ENCODE peak calls at places on chromosomes 11 and 22, in four cellular contexts. S is stimulated activated CD4-positive, alpha-beta T cell treated with anti-CD3 and anti-CD28 coated beads, Interleukin-15, amount 100 ng/mL, for 1 hour; U is HTR-8/SVneo; Z is glutamatergic neuron. X is an unnamed sample.

GRCh38 chr22:37133304-37134018 is 16.3 kb downstream of the IL2RB start:
- DNase-seq in S (no peak), U (no peak), Z (no peak), X (no peak)

GRCh38 chr22:18000441-18001039 is 23.8 kb downstream of the MICAL3 start:
- DNase-seq in S (no peak), U (peak), Z (peak), X (no peak)

GRCh38 chr11:76107946-76108345 is 98.4 kb downstream of the WNT11 start:
- DNase-seq in S (no peak), U (no peak), Z (no peak), X (no peak)

GRCh38 chr22:28976588-28976987 is 85.0 kb downstream of the C22orf31 start:
- DNase-seq in S (no peak), U (peak), Z (no peak), X (no peak)

GRCh38 chr11:16969010-16970004 is 44.9 kb downstream of the PLEKHA7 start:
- DNase-seq in S (no peak), U (no peak), Z (no peak), X (no peak)

GRCh38 chr11:74860743-74861142 is 88.1 kb downstream of the XRRA1 start:
- DNase-seq in S (no peak), U (no peak), Z (no peak), X (no peak)

GRCh38 chr22:49396817-49397216 is 430.9 kb downstream of the BRD1 start:
- DNase-seq in S (no peak), U (no peak), Z (no peak), X (peak)

GRCh38 chr11:12540075-12540685 is 134.0 kb upstream of the TEAD1 start:
- DNase-seq in S (no peak), U (no peak), Z (no peak), X (no peak)

GRCh38 chr22:24104307-24105017 is 76.8 kb upstream of the SUSD2 start:
- DNase-seq in S (no peak), U (no peak), Z (no peak), X (peak)

GRCh38 chr11:44000731-44001130 is 47.0 kb upstream of the ACCSL start:
- DNase-seq in S (no peak), U (no peak), Z (no peak), X (no peak)

GRCh38 chr11:119054418-119054817 is 2.6 kb downstream of the HYOU1 start:
- DNase-seq in S (no peak), U (no peak), Z (no peak), X (no peak)

GRCh38 chr11:45921561-45922424 is 663 bp upstream of the LARGE2 start:
- DNase-seq in S (no peak), U (no peak), Z (no peak), X (no peak)

GRCh38 chr11:64477675-64478074 is 113.3 kb upstream of the SLC22A12 start:
- DNase-seq in S (no peak), U (no peak), Z (no peak), X (no peak)